ENCODE peak calls at places on chromosomes 6 and 20, in nine cellular contexts. F is NAMALWA; Q is GM23248; N is KG1; J is left cardiac atrium; X is RPMI7951; M is fibroblast of lung; T is NCI-H1694; K is stimulated activated CD4-positive, alpha-beta T cell treated with anti-CD3 and anti-CD28 coated beads, TNF-alpha, amount 100 ng/mL, for 48 hours. V is an unnamed sample.

GRCh38 chr6:86203044-86203443 is 560.4 kb upstream of the SYNCRIP start:
- DNase-seq in F (no peak), Q (no peak), N (no peak), J (no peak), X (no peak), M (no peak), T (no peak), K (no peak), V (no peak)

GRCh38 chr6:30685977-30686907 is at the start of gene PPP1R18:
- DNase-seq in F (peak), Q (peak), N (no peak), J (peak), X (peak), M (no peak), T (no peak), K (peak), V (peak)

GRCh38 chr20:2042400-2042799 is 48.5 kb upstream of the PDYN start:
- DNase-seq in F (no peak), Q (peak), N (no peak), J (no peak), X (peak), M (peak), T (no peak), K (no peak), V (peak)

GRCh38 chr20:59939879-59940128 is 301 bp downstream of the PPP1R3D start:
- DNase-seq in F (no peak), Q (peak), N (no peak), J (peak), X (no peak), M (no peak), T (no peak), K (no peak), V (no peak)

GRCh38 chr6:145963216-145964068 is 716 bp downstream of the SHPRH start:
- DNase-seq in F (peak), Q (peak), N (no peak), J (peak), X (peak), M (peak), T (no peak), K (peak), V (peak)

GRCh38 chr6:26552640-26553189 is 14.5 kb downstream of the HMGN4 start:
- DNase-seq in F (no peak), Q (no peak), N (no peak), J (no peak), X (no peak), M (no peak), T (no peak), K (no peak), V (no peak)

GRCh38 chr6:84847349-84848160 is 83.2 kb upstream of the TBX18 start:
- DNase-seq in F (no peak), Q (peak), N (no peak), J (no peak), X (no peak), M (peak), T (no peak), K (no peak), V (no peak)

GRCh38 chr6:1581120-1581991 is 28.4 kb upstream of the FOXC1 start:
- DNase-seq in F (no peak), Q (no peak), N (no peak), J (no peak), X (no peak), M (no peak), T (no peak), K (no peak), V (no peak)

GRCh38 chr6:25788305-25788922 is 33.9 kb downstream of the SLC17A4 start:
- DNase-seq in F (peak), Q (peak), N (no peak), J (peak), X (peak), M (peak), T (peak), K (peak), V (peak)

GRCh38 chr6:112503210-112503609 is 156.1 kb downstream of the RFPL4B start:
- DNase-seq in F (no peak), Q (peak), N (no peak), J (no peak), X (peak), M (peak), T (no peak), K (no peak), V (no peak)

GRCh38 chr6:53011993-53012392 is 16.9 kb upstream of the GSTA4 start:
- DNase-seq in F (no peak), Q (peak), N (no peak), J (no peak), X (no peak), M (no peak), T (no peak), K (no peak), V (no peak)

GRCh38 chr6:84086545-84087429 is 53.2 kb downstream of the MRAP2 start:
- DNase-seq in F (no peak), Q (no peak), N (no peak), J (no peak), X (no peak), M (no peak), T (no peak), K (no peak), V (no peak)

GRCh38 chr6:13038315-13039261 is 289.7 kb downstream of the TBC1D7 start:
- DNase-seq in F (no peak), Q (no peak), N (no peak), J (peak), X (no peak), M (no peak), T (no peak), K (no peak), V (no peak)

GRCh38 chr20:618980-619379 is 8.9 kb upstream of the TCF15 start:
- DNase-seq in F (no peak), Q (no peak), N (no peak), J (no peak), X (no peak), M (no peak), T (no peak), K (no peak), V (no peak)

GRCh38 chr20:6333110-6333509 is 210.3 kb upstream of the FERMT1 start:
- DNase-seq in F (no peak), Q (no peak), N (no peak), J (no peak), X (no peak), M (no peak), T (no peak), K (no peak), V (no peak)

GRCh38 chr20:17171750-17172149 is 55.1 kb upstream of the PCSK2 start:
- DNase-seq in F (no peak), Q (peak), N (no peak), J (no peak), X (no peak), M (peak), T (no peak), K (no peak), V (peak)

GRCh38 chr6:37122861-37123260 is 47.1 kb upstream of the PIM1 start:
- DNase-seq in F (no peak), Q (no peak), N (no peak), J (no peak), X (no peak), M (peak), T (no peak), K (no peak), V (peak)

V was measured in AG10803.